ENCODE peak calls at places on chromosomes 2 and 18, in five cellular contexts. One of them, this sample, is unnamed.

GRCh38 chr18:14914771-14915170 is 166.8 kb downstream of the ANKRD30B start:
- DNase-seq in left lung: no peak
- DNase-seq in A549: no peak
- DNase-seq in type B pancreatic cell: no peak
- DNase-seq in stomach: no peak
- DNase-seq in this sample: no peak

GRCh38 chr2:72995420-72996151 is 75.9 kb downstream of the SFXN5 start:
- DNase-seq in left lung: no peak
- DNase-seq in A549: no peak
- DNase-seq in type B pancreatic cell: no peak
- DNase-seq in stomach: peak
- DNase-seq in this sample: peak

GRCh38 chr18:13256444-13257305 is 38.1 kb downstream of the LDLRAD4 start:
- DNase-seq in left lung: no peak
- DNase-seq in A549: no peak
- DNase-seq in type B pancreatic cell: no peak
- DNase-seq in stomach: no peak
- DNase-seq in this sample: peak

GRCh38 chr2:80020061-80020460 is 284.5 kb downstream of the LRRTM1 start:
- DNase-seq in left lung: no peak
- DNase-seq in A549: no peak
- DNase-seq in type B pancreatic cell: no peak
- DNase-seq in stomach: no peak
- DNase-seq in this sample: no peak

GRCh38 chr18:78738076-78738690 is 241.4 kb upstream of the SALL3 start:
- DNase-seq in left lung: no peak
- DNase-seq in A549: no peak
- DNase-seq in type B pancreatic cell: no peak
- DNase-seq in stomach: no peak
- DNase-seq in this sample: no peak

GRCh38 chr18:3596324-3597158 is 146.6 kb downstream of the TGIF1 start:
- DNase-seq in left lung: peak
- DNase-seq in A549: peak
- DNase-seq in type B pancreatic cell: no peak
- DNase-seq in stomach: peak
- DNase-seq in this sample: no peak

GRCh38 chr2:1707771-1708351 is 36.5 kb downstream of the PXDN start:
- DNase-seq in left lung: peak
- DNase-seq in A549: no peak
- DNase-seq in type B pancreatic cell: no peak
- DNase-seq in stomach: no peak
- DNase-seq in this sample: peak

GRCh38 chr2:215698566-215698965 is 262.7 kb upstream of the FN1 start:
- DNase-seq in left lung: peak
- DNase-seq in A549: no peak
- DNase-seq in type B pancreatic cell: no peak
- DNase-seq in stomach: no peak
- DNase-seq in this sample: no peak

GRCh38 chr2:165610591-165611029 is 141.1 kb downstream of the CSRNP3 start:
- DNase-seq in left lung: no peak
- DNase-seq in A549: no peak
- DNase-seq in type B pancreatic cell: no peak
- DNase-seq in stomach: no peak
- DNase-seq in this sample: no peak

GRCh38 chr2:60883896-60884295 is 2.5 kb downstream of the REL start:
- DNase-seq in left lung: no peak
- DNase-seq in A549: no peak
- DNase-seq in type B pancreatic cell: no peak
- DNase-seq in stomach: no peak
- DNase-seq in this sample: no peak

GRCh38 chr2:205053827-205054410 is 508.6 kb downstream of the PARD3B start:
- DNase-seq in left lung: no peak
- DNase-seq in A549: no peak
- DNase-seq in type B pancreatic cell: no peak
- DNase-seq in stomach: no peak
- DNase-seq in this sample: no peak

GRCh38 chr2:205054789-205055188 is 509.5 kb downstream of the PARD3B start:
- DNase-seq in left lung: no peak
- DNase-seq in A549: no peak
- DNase-seq in type B pancreatic cell: no peak
- DNase-seq in stomach: no peak
- DNase-seq in this sample: no peak

GRCh38 chr2:205052781-205053180 is 507.5 kb downstream of the PARD3B start:
- DNase-seq in left lung: no peak
- DNase-seq in A549: no peak
- DNase-seq in type B pancreatic cell: no peak
- DNase-seq in stomach: no peak
- DNase-seq in this sample: no peak

GRCh38 chr2:205047273-205047839 is 502.1 kb downstream of the PARD3B start:
- DNase-seq in left lung: no peak
- DNase-seq in A549: no peak
- DNase-seq in type B pancreatic cell: no peak
- DNase-seq in stomach: no peak
- DNase-seq in this sample: no peak

GRCh38 chr2:205051417-205051816 is 506.1 kb downstream of the PARD3B start:
- DNase-seq in left lung: no peak
- DNase-seq in A549: no peak
- DNase-seq in type B pancreatic cell: no peak
- DNase-seq in stomach: no peak
- DNase-seq in this sample: no peak
- TF ChIP-seq CTCF in left lung: no peak
- TF ChIP-seq CTCF in A549: no peak
- TF ChIP-seq CTCF in type B pancreatic cell: peak
- TF ChIP-seq CTCF in stomach: no peak
- TF ChIP-seq CTCF in this sample: peak

DNA sequence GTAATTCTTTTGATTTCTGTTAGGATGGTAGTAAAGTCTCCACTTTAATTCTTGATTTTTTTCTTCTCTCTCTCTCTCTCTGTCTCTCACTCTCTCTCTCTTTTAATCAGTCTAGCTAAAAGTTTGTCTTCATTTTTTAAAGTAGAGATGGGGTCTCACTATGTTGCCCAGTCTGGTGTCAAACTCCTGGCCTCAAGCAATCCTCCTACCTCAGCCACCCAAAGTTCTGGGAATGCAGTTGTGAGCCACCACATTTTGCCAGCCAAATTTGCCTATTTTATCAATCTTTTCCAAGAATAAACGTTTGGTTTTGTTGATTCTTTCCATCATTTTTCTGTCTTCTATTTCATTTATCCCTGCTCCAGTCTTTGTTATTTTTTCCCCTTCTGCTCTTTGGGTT is 23.9 kb upstream of the ACOXL start:
- DNase-seq in left lung: no peak
- DNase-seq in A549: no peak
- DNase-seq in type B pancreatic cell: no peak
- DNase-seq in stomach: no peak
- DNase-seq in this sample: no peak
- TF ChIP-seq CTCF in left lung: no peak
- TF ChIP-seq CTCF in A549: no peak
- TF ChIP-seq CTCF in type B pancreatic cell: no peak
- TF ChIP-seq CTCF in stomach: no peak
- TF ChIP-seq CTCF in this sample: no peak

GRCh38 chr18:53864758-53865157 is 359.7 kb downstream of the MBD2 start:
- DNase-seq in left lung: no peak
- DNase-seq in A549: no peak
- DNase-seq in type B pancreatic cell: no peak
- DNase-seq in stomach: no peak
- DNase-seq in this sample: no peak
- TF ChIP-seq CTCF in left lung: no peak
- TF ChIP-seq CTCF in A549: no peak
- TF ChIP-seq CTCF in type B pancreatic cell: peak
- TF ChIP-seq CTCF in stomach: no peak
- TF ChIP-seq CTCF in this sample: no peak

DNA sequence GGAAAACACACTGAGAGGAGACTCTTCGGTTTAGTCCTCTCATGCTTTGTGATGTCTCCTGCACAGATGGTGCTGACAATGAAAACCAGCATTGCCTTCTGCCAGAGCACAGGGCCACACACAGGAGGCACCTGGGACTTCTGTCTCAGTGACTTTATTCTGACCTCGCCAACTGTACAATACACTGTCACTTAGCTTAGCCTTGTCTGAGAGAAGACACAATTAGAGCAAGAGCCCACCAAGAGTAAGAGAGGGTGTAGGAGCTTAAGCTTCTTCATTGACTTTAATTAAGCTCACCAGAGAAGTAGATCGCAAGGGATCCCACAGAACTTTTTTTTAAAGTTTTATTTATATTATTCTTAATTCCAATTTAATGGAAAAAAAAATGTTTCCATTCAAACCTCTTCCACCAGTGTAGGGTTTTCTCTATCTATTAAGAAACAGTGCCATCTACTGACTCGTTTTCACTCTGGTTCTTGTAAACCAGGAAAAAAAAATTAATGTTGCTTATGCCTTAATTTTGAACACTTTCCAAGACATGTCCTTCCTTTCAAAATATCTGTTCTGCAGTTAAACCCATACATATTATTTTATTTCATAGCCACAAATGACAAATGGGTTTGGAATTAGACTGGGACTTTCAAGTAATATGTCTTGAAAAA is 42.4 kb upstream of the DDX18 start:
- DNase-seq in left lung: no peak
- DNase-seq in A549: peak
- DNase-seq in type B pancreatic cell: no peak
- DNase-seq in stomach: no peak
- DNase-seq in this sample: no peak
- TF ChIP-seq CTCF in left lung: peak
- TF ChIP-seq CTCF in A549: peak
- TF ChIP-seq CTCF in type B pancreatic cell: peak
- TF ChIP-seq CTCF in stomach: no peak
- TF ChIP-seq CTCF in this sample: peak

GRCh38 chr2:20562540-20563225 is 88.2 kb downstream of the HS1BP3 start:
- DNase-seq in left lung: no peak
- DNase-seq in A549: peak
- DNase-seq in type B pancreatic cell: no peak
- DNase-seq in stomach: no peak
- DNase-seq in this sample: no peak
- TF ChIP-seq CTCF in left lung: no peak
- TF ChIP-seq CTCF in A549: no peak
- TF ChIP-seq CTCF in type B pancreatic cell: peak
- TF ChIP-seq CTCF in stomach: no peak
- TF ChIP-seq CTCF in this sample: no peak

GRCh38 chr2:114293355-114293754 is 149.1 kb upstream of the DPP10 start:
- DNase-seq in left lung: no peak
- DNase-seq in A549: no peak
- DNase-seq in type B pancreatic cell: no peak
- DNase-seq in stomach: no peak
- DNase-seq in this sample: no peak

GRCh38 chr2:114294814-114295213 is 147.6 kb upstream of the DPP10 start:
- DNase-seq in left lung: no peak
- DNase-seq in A549: no peak
- DNase-seq in type B pancreatic cell: no peak
- DNase-seq in stomach: no peak
- DNase-seq in this sample: no peak
- TF ChIP-seq CTCF in left lung: no peak
- TF ChIP-seq CTCF in A549: no peak
- TF ChIP-seq CTCF in type B pancreatic cell: no peak
- TF ChIP-seq CTCF in stomach: no peak
- TF ChIP-seq CTCF in this sample: no peak

GRCh38 chr18:52422985-52423601 is 83.1 kb downstream of the DCC start:
- DNase-seq in left lung: no peak
- DNase-seq in A549: peak
- DNase-seq in type B pancreatic cell: no peak
- DNase-seq in stomach: no peak
- DNase-seq in this sample: no peak
- TF ChIP-seq CTCF in left lung: no peak
- TF ChIP-seq CTCF in A549: peak
- TF ChIP-seq CTCF in type B pancreatic cell: peak
- TF ChIP-seq CTCF in stomach: no peak
- TF ChIP-seq CTCF in this sample: no peak

GRCh38 chr2:207012461-207012860 is 73.1 kb downstream of the CPO start:
- DNase-seq in left lung: no peak
- DNase-seq in A549: no peak
- DNase-seq in type B pancreatic cell: no peak
- DNase-seq in stomach: no peak
- DNase-seq in this sample: no peak

DNA sequence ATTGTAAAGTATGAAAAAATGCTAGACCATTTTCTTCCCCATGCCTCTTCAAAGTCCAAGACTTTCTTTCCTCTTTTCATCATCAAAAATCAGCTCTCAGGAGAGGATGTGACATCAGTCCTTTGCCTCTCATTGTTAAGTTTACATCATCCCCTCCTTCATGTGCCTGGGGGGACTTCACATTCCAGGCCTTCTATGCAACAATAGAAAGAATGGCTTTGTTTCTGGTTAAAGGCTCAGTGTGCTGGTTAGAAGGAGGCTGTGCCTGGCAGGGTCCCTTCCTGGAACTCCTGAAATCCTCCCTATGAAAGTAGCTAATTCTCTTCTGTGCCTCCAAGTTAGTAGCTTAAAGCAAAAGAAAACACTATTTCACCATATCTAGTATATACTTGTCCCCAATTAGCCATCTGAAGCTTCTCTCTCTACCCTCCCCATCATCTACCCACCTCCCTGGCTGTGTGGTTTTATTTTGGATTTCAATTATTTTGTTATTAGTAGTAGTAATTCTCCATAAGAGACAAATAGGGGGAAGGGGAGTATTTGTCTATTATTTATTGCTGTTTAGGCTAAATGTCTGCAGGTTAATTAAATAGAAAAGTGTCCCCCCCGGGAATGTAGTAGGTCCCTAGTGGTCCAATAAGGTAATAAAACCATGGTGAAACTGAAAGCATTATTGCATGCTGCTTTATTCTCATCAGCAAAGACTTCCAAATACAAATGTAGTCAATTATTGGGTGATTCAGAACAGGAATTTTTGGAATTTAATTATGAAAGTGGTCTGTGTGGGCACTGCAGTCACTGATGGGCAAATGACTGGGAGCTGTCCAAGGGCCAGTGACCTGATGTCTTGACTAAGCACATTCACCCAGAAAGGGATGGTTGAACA is 69.0 kb downstream of the CPO start:
- DNase-seq in left lung: no peak
- DNase-seq in A549: no peak
- DNase-seq in type B pancreatic cell: no peak
- DNase-seq in stomach: no peak
- DNase-seq in this sample: no peak
- TF ChIP-seq CTCF in left lung: no peak
- TF ChIP-seq CTCF in A549: no peak
- TF ChIP-seq CTCF in type B pancreatic cell: peak
- TF ChIP-seq CTCF in stomach: no peak
- TF ChIP-seq CTCF in this sample: peak

GRCh38 chr2:239376942-239377531 is 23.8 kb downstream of the HDAC4 start:
- DNase-seq in left lung: peak
- DNase-seq in A549: no peak
- DNase-seq in type B pancreatic cell: no peak
- DNase-seq in stomach: no peak
- DNase-seq in this sample: no peak

GRCh38 chr2:239374896-239375277 is 25.9 kb downstream of the HDAC4 start:
- DNase-seq in left lung: no peak
- DNase-seq in A549: no peak
- DNase-seq in type B pancreatic cell: no peak
- DNase-seq in stomach: no peak
- DNase-seq in this sample: no peak

GRCh38 chr2:239377591-239377990 is 23.2 kb downstream of the HDAC4 start:
- DNase-seq in left lung: no peak
- DNase-seq in A549: no peak
- DNase-seq in type B pancreatic cell: no peak
- DNase-seq in stomach: no peak
- DNase-seq in this sample: no peak

GRCh38 chr2:239376351-239376750 is 24.5 kb downstream of the HDAC4 start:
- DNase-seq in left lung: no peak
- DNase-seq in A549: no peak
- DNase-seq in type B pancreatic cell: no peak
- DNase-seq in stomach: no peak
- DNase-seq in this sample: no peak

GRCh38 chr2:239375278-239376061 is 25.4 kb downstream of the HDAC4 start:
- DNase-seq in left lung: no peak
- DNase-seq in A549: peak
- DNase-seq in type B pancreatic cell: no peak
- DNase-seq in stomach: no peak
- DNase-seq in this sample: no peak
- TF ChIP-seq CTCF in left lung: no peak
- TF ChIP-seq CTCF in A549: peak
- TF ChIP-seq CTCF in type B pancreatic cell: peak
- TF ChIP-seq CTCF in stomach: no peak
- TF ChIP-seq CTCF in this sample: no peak